ENCODE peak calls at places on chromosomes 16 and 17, in eight cellular contexts. Y is neuronal stem cell, R is fibroblast of lung, N is neural progenitor cell, S is GM23248, H is Karpas-422, D is IMR-90, V is OCI-LY7. T is an unnamed sample.

GRCh38 chr16:4323071-4323844 is 7.4 kb downstream of the GLIS2 start:
- DNase-seq in Y (no peak), R (no peak), N (no peak), S (no peak), H (no peak), D (no peak), V (no peak), T (no peak)

GRCh38 chr16:22161999-22162657 is at the start of gene SDR42E2:
- DNase-seq in Y (no peak), R (no peak), N (peak; percentile 73), S (no peak), H (no peak), D (no peak), V (no peak), T (no peak)

GRCh38 chr17:80124351-80124981 is 22.5 kb downstream of the EIF4A3 start:
- DNase-seq in Y (peak; percentile 36), R (peak; percentile 62), N (peak; percentile 78), S (peak; percentile 82), H (peak; percentile 52), D (peak; percentile 64), V (no peak), T (peak; percentile 50)

GRCh38 chr16:89246903-89247733 is 29.6 kb downstream of the ZNF778 start:
- DNase-seq in Y (peak; percentile 87), R (peak; percentile 63), N (peak; percentile 95), S (peak; percentile 95), H (peak; percentile 50), D (peak; percentile 79), V (peak; percentile 80), T (peak; percentile 31)

GRCh38 chr17:61928101-61928436 is 287 bp upstream of the INTS2 start:
- DNase-seq in Y (no peak), R (no peak), N (no peak), S (no peak), H (no peak), D (no peak), V (no peak), T (no peak)

GRCh38 chr17:17439971-17440843 is 36.6 kb upstream of the MED9 start:
- DNase-seq in Y (peak; percentile 41), R (peak; percentile 46), N (peak; percentile 62), S (peak; percentile 47), H (peak; percentile 88), D (peak; percentile 42), V (peak; percentile 75), T (no peak)

GRCh38 chr16:46690281-46691178 is 1.1 kb downstream of the ORC6 start:
- DNase-seq in Y (no peak), R (peak; percentile 39), N (peak; percentile 2), S (peak; percentile 42), H (peak; percentile 80), D (peak; percentile 40), V (peak; percentile 39), T (peak; percentile 36)

GRCh38 chr16:27385398-27385797 is 16.6 kb upstream of the IL21R start:
- DNase-seq in Y (no peak), R (no peak), N (no peak), S (no peak), H (no peak), D (no peak), V (no peak), T (no peak)

GRCh38 chr17:51425793-51426192 is 165.4 kb downstream of the UTP18 start:
- DNase-seq in Y (no peak), R (no peak), N (no peak), S (no peak), H (no peak), D (no peak), V (no peak), T (no peak)

GRCh38 chr17:7767425-7768021 is 50.0 kb downstream of the DNAH2 start:
- DNase-seq in Y (no peak), R (peak; percentile 59), N (no peak), S (no peak), H (no peak), D (peak; percentile 47), V (no peak), T (peak; percentile 49)

GRCh38 chr16:75340715-75341500 is 89.5 kb upstream of the BCAR1 start:
- DNase-seq in Y (no peak), R (peak; percentile 86), N (no peak), S (peak; percentile 59), H (no peak), D (peak; percentile 43), V (no peak), T (peak; percentile 83)

GRCh38 chr17:68733241-68734176 is 132.3 kb upstream of the FAM20A start:
- DNase-seq in Y (peak; percentile 2), R (peak; percentile 71), N (peak; percentile 35), S (peak; percentile 60), H (no peak), D (peak; percentile 72), V (no peak), T (peak; percentile 58)

GRCh38 chr17:2749058-2749783 is at the start of gene CCDC92B:
- DNase-seq in Y (peak; percentile 15), R (no peak), N (no peak), S (no peak), H (no peak), D (no peak), V (no peak), T (no peak)

GRCh38 chr17:2453325-2453724 is 52.5 kb upstream of the MNT start:
- DNase-seq in Y (no peak), R (no peak), N (no peak), S (no peak), H (no peak), D (no peak), V (no peak), T (no peak)

GRCh38 chr17:26773189-26774188 is 520.4 kb upstream of the WSB1 start:
- DNase-seq in Y (no peak), R (no peak), N (no peak), S (no peak), H (no peak), D (no peak), V (no peak), T (no peak)

GRCh38 chr17:17783121-17783824 is 53.5 kb downstream of the SREBF1 start:
- DNase-seq in Y (peak; percentile 81), R (peak; percentile 40), N (peak; percentile 88), S (peak; percentile 64), H (peak; percentile 98), D (no peak), V (peak; percentile 93), T (peak; percentile 14)

GRCh38 chr16:89860747-89861304 is 12.6 kb upstream of the TCF25 start:
- DNase-seq in Y (peak; percentile 48), R (peak; percentile 10), N (peak; percentile 72), S (peak; percentile 58), H (peak; percentile 92), D (peak; percentile 17), V (peak; percentile 77), T (no peak)

GRCh38 chr16:52471650-52472370 is 75.1 kb downstream of the TOX3 start:
- DNase-seq in Y (no peak), R (no peak), N (no peak), S (no peak), H (no peak), D (no peak), V (no peak), T (no peak)

GRCh38 chr16:1330260-1330914 is 3.1 kb upstream of the BAIAP3 start:
- DNase-seq in Y (no peak), R (no peak), N (no peak), S (no peak), H (peak; percentile 76), D (no peak), V (peak; percentile 29), T (no peak)

GRCh38 chr16:77289331-77289809 is 90.2 kb downstream of the SYCE1L start:
- DNase-seq in Y (no peak), R (peak; percentile 93), N (no peak), S (peak; percentile 81), H (no peak), D (peak; percentile 73), V (no peak), T (peak; percentile 93)

GRCh38 chr16:89409161-89409711 is 81.1 kb downstream of the ANKRD11 start:
- DNase-seq in Y (no peak), R (peak; percentile 49), N (no peak), S (peak; percentile 77), H (no peak), D (peak; percentile 71), V (no peak), T (no peak)

GRCh38 chr16:50146479-50147435 is 6.3 kb upstream of the TENT4B start:
- DNase-seq in Y (no peak), R (peak; percentile 50), N (no peak), S (no peak), H (no peak), D (no peak), V (no peak), T (peak; percentile 33)

GRCh38 chr17:5526821-5527598 is 40.6 kb downstream of the MIS12 start:
- DNase-seq in Y (peak; percentile 32), R (peak; percentile 98), N (peak; percentile 26), S (peak; percentile 97), H (no peak), D (peak; percentile 98), V (no peak), T (peak; percentile 97)

GRCh38 chr16:57446530-57447141 is 549 bp downstream of the CIAPIN1 start:
- DNase-seq in Y (no peak), R (peak; percentile 23), N (no peak), S (peak; percentile 67), H (peak; percentile 91), D (peak; percentile 4), V (peak; percentile 62), T (peak; percentile 6)
- H2AFZ ChIP-seq in Y (peak overlapping the region; percentile 91), R (peak overlapping the region; percentile 49), N (peak overlapping the region; percentile 80), S (peak overlapping the region; percentile 94), H (no peak overlapping the region), D (peak overlapping the region; percentile 90), V (peak overlapping the region; percentile 79), T (peak overlapping the region; percentile 74)

GRCh38 chr16:3311496-3311895 is 6.2 kb downstream of the ZNF75A start:
- DNase-seq in Y (no peak), R (no peak), N (no peak), S (no peak), H (no peak), D (no peak), V (no peak), T (no peak)
- H3K9me3 ChIP-seq in Y (peaks cover 58% of the 10 kb centered on the region), R (peaks cover 4% of the 10 kb centered on the region), N (peaks cover 31% of the 10 kb centered on the region), S (peaks cover 13% of the 10 kb centered on the region), H (peaks cover 37% of the 10 kb centered on the region), D (peaks cover 80% of the 10 kb centered on the region), V (no peaks in the 10 kb centered on the region), T (peaks cover 43% of the 10 kb centered on the region)

DNA sequence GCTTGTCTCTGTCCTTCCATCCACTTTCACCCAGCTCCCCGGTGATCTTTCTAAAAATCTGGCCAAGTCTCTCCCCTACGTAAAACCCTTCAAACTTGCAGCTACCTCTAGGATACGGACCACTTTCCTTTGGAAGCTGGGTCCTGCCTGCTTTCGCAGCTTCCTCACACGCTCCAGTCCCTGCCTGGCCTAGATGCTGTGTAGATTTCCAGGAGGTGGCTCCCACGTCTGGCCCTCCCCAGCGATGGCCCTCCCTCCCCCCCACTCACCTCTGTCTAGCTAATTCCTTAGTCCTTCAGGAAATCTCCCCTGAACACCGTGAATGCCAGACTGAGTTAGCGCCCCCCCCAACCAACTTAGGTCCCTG is 579 bp upstream of the LRRC59 start:
- DNase-seq in Y (no peak), R (no peak), N (no peak), S (no peak), H (no peak), D (no peak), V (no peak), T (no peak)
- H2AFZ ChIP-seq in Y (peak overlapping the region; percentile 81), R (peak overlapping the region; percentile 75), N (peak overlapping the region; percentile 98), S (peak overlapping the region; percentile 85), H (peak overlapping the region; percentile 93), D (peak overlapping the region; percentile 95), V (peak overlapping the region; percentile 86), T (peak overlapping the region; percentile 95)

GRCh38 chr17:53118948-53119347 is 703.8 kb upstream of the KIF2B start:
- DNase-seq in Y (no peak), R (no peak), N (no peak), S (no peak), H (no peak), D (no peak), V (no peak), T (no peak)
- H3K9me3 ChIP-seq in Y (no peaks in the 10 kb centered on the region), R (no peaks in the 10 kb centered on the region), N (no peaks in the 10 kb centered on the region), S (peaks cover 4% of the 10 kb centered on the region), H (peaks cover 27% of the 10 kb centered on the region), D (peaks cover 4% of the 10 kb centered on the region), V (no peaks in the 10 kb centered on the region), T (no peaks in the 10 kb centered on the region)

T was measured in astrocyte.